ENCODE peak calls at places on chromosomes 7 and 10, in four cellular contexts. E is A549, X is K562, M is H1. J is an unnamed sample.

GRCh38 chr7:23210502-23210901 is 28.7 kb downstream of the NUP42 start:
- DNase-seq in E (no peak), X (no peak), M (no peak), J (no peak)

GRCh38 chr7:26630941-26631580 is 233.3 kb downstream of the SKAP2 start:
- DNase-seq in E (no peak), X (no peak), M (no peak), J (no peak)

GRCh38 chr10:70493660-70494234 is 15.2 kb downstream of the PALD1 start:
- DNase-seq in E (no peak), X (peak), M (no peak), J (no peak)

GRCh38 chr10:42975005-42975493 is 101.8 kb upstream of the RET start:
- DNase-seq in E (no peak), X (no peak), M (no peak), J (no peak)

GRCh38 chr10:110355922-110356627 is 51.4 kb upstream of the SMNDC1 start:
- DNase-seq in E (no peak), X (no peak), M (no peak), J (no peak)

GRCh38 chr7:138008588-138009349 is 6.9 kb upstream of the CREB3L2 start:
- DNase-seq in E (peak), X (peak), M (no peak), J (peak)

GRCh38 chr7:77415474-77415821 is 701 bp downstream of the GSAP start:
- DNase-seq in E (no peak), X (no peak), M (no peak), J (no peak)

GRCh38 chr10:89419548-89419947 is 5.2 kb downstream of the IFIT5 start:
- DNase-seq in E (no peak), X (no peak), M (no peak), J (no peak)

GRCh38 chr7:101363734-101364374 is 1.2 kb downstream of the COL26A1 start:
- DNase-seq in E (peak), X (peak), M (no peak), J (peak)

GRCh38 chr7:27640914-27641570 is 21.6 kb downstream of the HIBADH start:
- DNase-seq in E (peak), X (no peak), M (no peak), J (peak)

GRCh38 chr10:75049316-75050285 is 61.9 kb upstream of the SAMD8 start:
- DNase-seq in E (no peak), X (no peak), M (no peak), J (no peak)

GRCh38 chr7:147509052-147509480 is 1081.5 kb upstream of the C7orf33 start:
- DNase-seq in E (peak), X (no peak), M (no peak), J (no peak)

GRCh38 chr10:13087986-13088618 is 11.9 kb upstream of the OPTN start:
- DNase-seq in E (peak), X (no peak), M (no peak), J (no peak)

GRCh38 chr10:2921956-2922680 is 145.2 kb upstream of the PFKP start:
- DNase-seq in E (peak), X (no peak), M (no peak), J (no peak)

GRCh38 chr7:128141683-128142195 is 99.3 kb upstream of the LEP start:
- DNase-seq in E (no peak), X (no peak), M (no peak), J (no peak)

GRCh38 chr10:5862360-5862929 is 27.2 kb downstream of the ANKRD16 start:
- DNase-seq in E (no peak), X (no peak), M (no peak), J (peak)

GRCh38 chr7:5621776-5622175 is 159.7 kb downstream of the RNF216 start:
- DNase-seq in E (no peak), X (no peak), M (no peak), J (no peak)

GRCh38 chr10:27446091-27446918 is 57.8 kb upstream of the RAB18 start:
- DNase-seq in E (peak), X (peak), M (no peak), J (peak)

GRCh38 chr10:42652860-42653259 is 14.5 kb upstream of the ZNF33B start:
- DNase-seq in E (no peak), X (no peak), M (no peak), J (no peak)

GRCh38 chr7:130894146-130895005 is 160.4 kb upstream of the KLF14 start:
- DNase-seq in E (peak), X (peak), M (no peak), J (peak)

GRCh38 chr10:83965473-83965872 is 173.8 kb upstream of the GHITM start:
- DNase-seq in E (no peak), X (no peak), M (no peak), J (no peak)

GRCh38 chr10:61882621-61883375 is 18.7 kb upstream of the ARID5B start:
- DNase-seq in E (no peak), X (no peak), M (no peak), J (no peak)

GRCh38 chr10:77086081-77086480 is 551.5 kb downstream of the KCNMA1 start:
- DNase-seq in E (no peak), X (no peak), M (no peak), J (no peak)

GRCh38 chr10:121054876-121055275 is 203.7 kb downstream of the WDR11 start:
- DNase-seq in E (no peak), X (no peak), M (no peak), J (no peak)

GRCh38 chr7:1248077-1248458 is 15.4 kb downstream of the UNCX start:
- DNase-seq in E (no peak), X (no peak), M (no peak), J (no peak)

GRCh38 chr7:99362801-99363200 is 11.7 kb upstream of the ARPC1B start:
- DNase-seq in E (no peak), X (peak), M (no peak), J (no peak)

GRCh38 chr10:21502371-21502765 is 23.1 kb downstream of the SKIDA1 start:
- DNase-seq in E (no peak), X (no peak), M (no peak), J (no peak)

GRCh38 chr7:132076301-132077049 is 499.8 kb downstream of the PLXNA4 start:
- DNase-seq in E (no peak), X (no peak), M (no peak), J (no peak)

GRCh38 chr7:952548-953441 is 1.7 kb downstream of the ADAP1 start:
- DNase-seq in E (no peak), X (no peak), M (no peak), J (no peak)

GRCh38 chr10:15541376-15541775 is 170.3 kb upstream of the FAM171A1 start:
- DNase-seq in E (no peak), X (no peak), M (no peak), J (no peak)

GRCh38 chr7:130063036-130063435 is 7.3 kb upstream of the KLHDC10 start:
- DNase-seq in E (peak), X (peak), M (peak), J (peak)

GRCh38 chr10:64648915-64649314 is 1127.7 kb downstream of the REEP3 start:
- DNase-seq in E (peak), X (peak), M (no peak), J (peak)

GRCh38 chr10:131882590-131883451 is 18.0 kb upstream of the PPP2R2D start:
- DNase-seq in E (no peak), X (no peak), M (no peak), J (no peak)

GRCh38 chr10:59856104-59856503 is 50.3 kb downstream of the CCDC6 start:
- DNase-seq in E (no peak), X (no peak), M (no peak), J (no peak)

DNA sequence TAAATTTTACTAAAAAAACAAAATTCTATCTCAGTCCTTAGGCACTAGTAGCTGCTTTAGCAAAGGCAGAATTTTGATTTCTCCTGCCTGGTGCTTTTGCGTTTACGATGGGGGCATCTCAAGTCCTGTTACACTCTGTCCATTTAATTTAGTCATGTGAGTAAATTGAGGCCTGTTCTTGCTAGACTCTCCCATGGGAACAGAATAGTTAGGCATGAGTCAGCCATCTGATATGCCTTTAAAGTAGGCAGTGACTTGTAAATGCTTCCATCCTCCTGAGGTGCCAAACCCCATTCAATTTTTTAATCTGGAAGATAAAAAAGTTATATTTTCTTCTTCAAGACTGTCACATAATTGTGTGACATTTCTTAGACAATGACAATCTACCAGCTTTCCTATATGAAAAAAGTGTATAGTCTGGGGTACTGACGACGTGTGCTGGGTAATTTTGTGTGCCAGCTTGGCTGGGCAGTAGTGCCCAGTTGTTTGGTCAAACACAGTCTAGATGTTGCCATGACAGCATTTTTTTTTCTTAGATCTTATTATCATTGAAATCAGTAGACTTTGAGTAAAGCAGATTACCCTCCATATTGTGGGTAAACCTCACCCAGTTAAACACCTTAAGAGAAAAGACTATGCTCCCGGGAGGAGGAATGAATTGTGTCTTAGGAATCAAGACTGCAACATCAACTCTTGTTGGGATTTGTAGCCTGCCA is 603.4 kb downstream of the SORCS1 start:
- DNase-seq in E (no peak), X (no peak), M (no peak), J (no peak)
- TF ChIP-seq HDAC2 in E (no peak), X (no peak), M (no peak), J (no peak)

GRCh38 chr10:97608991-97609561 is 19.6 kb downstream of the C10orf62 start:
- DNase-seq in E (no peak), X (no peak), M (no peak), J (no peak)

GRCh38 chr10:97607076-97607635 is 17.6 kb downstream of the C10orf62 start:
- DNase-seq in E (no peak), X (no peak), M (no peak), J (no peak)

GRCh38 chr10:97611473-97611872 is 21.8 kb downstream of the MORN4 start:
- DNase-seq in E (no peak), X (no peak), M (no peak), J (no peak)

GRCh38 chr10:97618285-97618684 is 15.0 kb downstream of the MORN4 start:
- DNase-seq in E (no peak), X (no peak), M (no peak), J (no peak)

DNA sequence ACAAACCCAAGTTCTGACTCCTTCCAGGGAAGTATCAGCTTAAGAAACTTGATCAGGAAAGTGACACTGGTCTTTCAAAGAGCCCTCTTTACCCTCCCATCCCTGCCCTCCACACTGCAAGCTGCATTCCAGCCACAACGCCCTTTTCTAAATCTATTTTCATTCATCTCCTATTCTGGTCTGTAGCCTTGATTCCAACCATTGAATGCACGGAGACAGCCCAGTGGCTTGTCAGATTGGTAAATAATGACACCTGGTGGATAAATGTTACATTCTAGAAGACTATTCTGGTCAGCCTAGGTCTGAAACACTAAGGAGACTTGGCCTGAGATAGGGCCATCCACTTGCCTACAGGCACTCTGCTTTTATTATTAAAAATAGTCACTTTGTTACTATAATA is 20.9 kb downstream of the MORN4 start:
- DNase-seq in E (peak), X (peak), M (peak), J (peak)
- TF ChIP-seq MAFK in E (no peak), X (no peak), M (no peak), J (no peak)

DNA sequence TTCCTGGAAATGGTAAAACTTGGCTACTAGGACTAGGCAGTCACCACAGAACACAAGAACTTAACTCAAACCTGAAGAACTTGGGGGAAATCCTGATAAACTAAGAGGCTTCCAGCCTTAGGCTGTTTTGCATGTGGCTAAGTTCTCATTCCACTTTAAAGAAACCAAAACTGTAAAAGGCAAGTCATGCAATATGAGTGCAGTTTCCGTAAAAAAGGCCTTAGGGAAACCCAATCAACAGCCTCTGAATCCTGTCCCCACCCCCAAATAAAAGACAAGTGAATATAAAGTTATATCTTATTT is 95.1 kb downstream of the USP6NL start:
- DNase-seq in E (no peak), X (no peak), M (no peak), J (no peak)
- TF ChIP-seq HDAC2 in E (no peak), X (no peak), M (no peak), J (no peak)

GRCh38 chr7:7707756-7708310 is 10.6 kb downstream of the RPA3 start:
- DNase-seq in E (no peak), X (no peak), M (peak), J (peak)
- TF ChIP-seq MAFK in E (no peak), X (no peak), M (no peak), J (no peak)

GRCh38 chr7:102444961-102445673 is 11.7 kb downstream of the ORAI2 start:
- DNase-seq in E (no peak), X (peak), M (no peak), J (no peak)
- TF ChIP-seq HDAC2 in E (no peak), X (no peak), M (no peak), J (no peak)

DNA sequence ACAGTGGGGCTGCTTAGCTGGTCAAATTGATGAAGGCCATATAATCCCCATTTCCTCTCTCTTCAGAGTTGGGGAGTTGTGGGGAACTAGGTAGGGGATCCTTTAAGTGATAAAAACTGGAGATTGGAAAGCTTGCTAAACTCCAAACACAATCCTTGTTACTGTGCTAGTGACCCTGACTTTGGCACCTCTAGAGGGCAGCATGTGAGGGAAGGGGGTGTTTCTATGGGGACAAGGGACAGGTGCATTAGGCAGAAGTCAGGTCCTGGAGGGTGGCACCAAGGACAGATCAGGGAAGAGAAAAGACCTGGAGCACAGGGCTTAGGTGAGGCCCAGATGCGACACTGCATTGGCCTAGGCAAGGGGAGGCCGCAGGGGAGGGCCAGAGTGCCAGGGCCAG is 66.9 kb downstream of the CDHR3 start:
- DNase-seq in E (no peak), X (no peak), M (no peak), J (no peak)
- TF ChIP-seq MAFK in E (no peak), X (no peak), M (no peak), J (no peak)

GRCh38 chr10:48462482-48463020 is 142.3 kb downstream of the ARHGAP22 start:
- DNase-seq in E (no peak), X (no peak), M (no peak), J (no peak)
- TF ChIP-seq HDAC2 in E (no peak), X (no peak), M (no peak), J (no peak)

GRCh38 chr7:4144801-4145470 is 537.2 kb upstream of the FOXK1 start:
- DNase-seq in E (no peak), X (no peak), M (no peak), J (no peak)
- TF ChIP-seq MAFK in E (no peak), X (no peak), M (no peak), J (no peak)